ENCODE peak calls at places on chromosomes 11 and 22, in four cellular contexts. K, R, X and M are unnamed samples.

GRCh38 chr11:62602141-62603071 is 741 bp upstream of the MTA2 start:
- DNase-seq in R (peak), X (peak), K (peak), M (peak)

GRCh38 chr22:48894064-48894671 is 933.5 kb downstream of the BRD1 start:
- DNase-seq in R (no peak), X (no peak), K (no peak), M (no peak)

GRCh38 chr11:73889019-73889418 is 12.2 kb downstream of the PAAF1 start:
- DNase-seq in X (no peak), K (no peak), R (no peak), M (no peak)

GRCh38 chr11:82733444-82734119 is at the start of gene FAM181B:
- DNase-seq in X (peak), R (peak), K (peak), M (no peak)

GRCh38 chr11:100625041-100625440 is 62.0 kb upstream of the ARHGAP42 start:
- DNase-seq in X (peak), K (no peak), R (no peak), M (no peak)

GRCh38 chr22:41517172-41518047 is 26.9 kb downstream of the POLR3H start:
- DNase-seq in X (peak), K (peak), R (peak), M (peak)

GRCh38 chr11:76151561-76152085 is 54.7 kb downstream of the WNT11 start:
- DNase-seq in X (no peak), R (no peak), K (peak), M (no peak)

GRCh38 chr11:71218789-71219499 is 33.4 kb downstream of the SHANK2 start:
- DNase-seq in X (no peak), K (no peak), R (no peak), M (no peak)

GRCh38 chr22:37427128-37427710 is at the start of gene ELFN2:
- DNase-seq in R (peak), X (peak), K (no peak), M (no peak)

GRCh38 chr11:31702966-31703365 is 108.2 kb downstream of the PAX6 start:
- DNase-seq in K (no peak), X (no peak), R (no peak), M (peak)

GRCh38 chr11:103623933-103624332 is 412.5 kb upstream of the DDI1 start:
- DNase-seq in X (no peak), R (no peak), K (no peak), M (no peak)

GRCh38 chr11:24421766-24422165 is 75.1 kb upstream of the LUZP2 start:
- DNase-seq in K (no peak), R (no peak), X (no peak), M (no peak)

GRCh38 chr22:38638216-38638615 is 18.0 kb downstream of the FAM227A start:
- DNase-seq in R (no peak), K (no peak), X (no peak), M (no peak)

GRCh38 chr11:75161506-75161905 is 10.6 kb downstream of the SLCO2B1 start:
- DNase-seq in R (no peak), K (no peak), X (no peak), M (no peak)

GRCh38 chr11:95453616-95454118 is 222.7 kb upstream of the SESN3 start:
- DNase-seq in R (peak), X (no peak), K (no peak), M (no peak)

GRCh38 chr11:85724750-85725465 is 38.9 kb upstream of the CCDC89 start:
- DNase-seq in X (no peak), K (no peak), R (no peak), M (no peak)

GRCh38 chr22:17314472-17314871 is 54.8 kb upstream of the CECR2 start:
- DNase-seq in K (no peak), R (no peak), X (no peak), M (no peak)

GRCh38 chr11:34594603-34595002 is 26.3 kb upstream of the EHF start:
- DNase-seq in K (no peak), R (no peak), X (no peak), M (no peak)

GRCh38 chr11:65865550-65866172 is 5.4 kb downstream of the MUS81 start:
- DNase-seq in R (no peak), X (no peak), K (no peak), M (no peak)

DNA sequence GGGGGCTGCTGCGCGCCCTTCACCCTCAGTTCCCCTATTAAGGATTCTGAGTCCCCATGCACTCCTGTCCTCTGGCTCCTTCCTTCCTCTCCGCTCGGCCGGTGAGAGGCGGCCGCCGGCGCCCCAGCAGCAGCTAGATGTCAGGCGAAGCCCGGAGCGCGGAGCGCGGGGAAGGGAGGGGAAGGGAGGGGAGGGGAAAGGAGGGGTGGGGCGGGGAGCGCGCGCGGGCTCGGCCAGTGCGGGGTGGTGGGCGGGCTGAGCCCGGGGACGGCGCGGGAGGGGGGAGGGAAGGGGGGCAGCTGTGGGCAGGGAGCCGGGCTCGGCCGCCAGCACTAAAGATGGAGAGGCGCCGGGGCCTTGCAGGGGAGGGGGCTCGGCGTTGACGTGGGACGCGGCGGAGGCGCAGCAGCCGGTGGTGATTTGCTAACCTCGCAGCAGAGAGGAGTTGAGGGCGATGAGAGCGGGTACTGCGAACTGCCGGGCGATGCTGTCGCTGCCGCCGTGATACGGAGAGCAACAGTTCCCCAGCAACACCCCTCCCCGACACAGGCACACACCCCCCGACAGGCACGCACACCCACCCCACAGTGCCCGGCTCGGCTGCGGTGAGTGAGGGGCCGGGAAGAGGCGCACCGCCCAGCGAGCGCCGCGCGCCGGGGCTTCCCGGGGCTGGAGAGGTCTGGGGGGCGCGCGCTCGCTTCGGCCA is at the start of gene ZBTB16:
- DNase-seq in X (peak), R (no peak), K (peak), M (no peak)
- TF ChIP-seq CTCF in X (no peak), R (no peak), K (peak), M (no peak)

DNA sequence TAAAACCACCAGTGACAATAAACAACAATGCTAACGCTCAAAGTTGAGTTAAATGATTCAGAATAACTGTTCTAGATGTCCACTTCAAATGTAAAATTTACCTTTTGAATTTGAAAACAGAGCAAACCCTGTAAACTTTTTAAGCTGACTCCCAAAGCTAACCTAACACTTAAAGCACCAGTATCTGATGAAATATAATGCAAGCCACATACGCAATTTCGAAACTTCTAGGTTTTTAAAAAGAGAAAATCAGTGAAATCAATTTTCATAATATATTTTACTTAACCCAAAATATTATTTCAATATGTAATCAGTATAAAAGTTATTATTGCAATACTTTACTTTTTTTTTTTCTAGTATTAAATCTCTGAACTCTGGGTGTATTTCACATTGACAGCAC is 71.3 kb downstream of the PLEKHA7 start:
- DNase-seq in R (no peak), X (no peak), K (no peak), M (no peak)
- TF ChIP-seq CTCF in R (no peak), X (no peak), K (no peak), M (no peak)

GRCh38 chr11:111762981-111763643 is 3.1 kb downstream of the PPP2R1B start:
- DNase-seq in R (no peak), X (no peak), K (no peak), M (no peak)
- TF ChIP-seq CTCF in R (no peak), X (no peak), K (no peak), M (no peak)

GRCh38 chr11:3022300-3022967 is 30.3 kb upstream of the NAP1L4 start:
- DNase-seq in X (no peak), K (no peak), R (no peak), M (peak)

GRCh38 chr11:3020011-3020410 is 27.9 kb upstream of the NAP1L4 start:
- DNase-seq in K (no peak), R (no peak), X (no peak), M (no peak)

GRCh38 chr11:3022982-3023381 is 30.9 kb upstream of the NAP1L4 start:
- DNase-seq in R (no peak), X (no peak), K (no peak), M (peak)

GRCh38 chr11:3016861-3017260 is 24.7 kb upstream of the NAP1L4 start:
- DNase-seq in X (no peak), K (no peak), R (no peak), M (no peak)

DNA sequence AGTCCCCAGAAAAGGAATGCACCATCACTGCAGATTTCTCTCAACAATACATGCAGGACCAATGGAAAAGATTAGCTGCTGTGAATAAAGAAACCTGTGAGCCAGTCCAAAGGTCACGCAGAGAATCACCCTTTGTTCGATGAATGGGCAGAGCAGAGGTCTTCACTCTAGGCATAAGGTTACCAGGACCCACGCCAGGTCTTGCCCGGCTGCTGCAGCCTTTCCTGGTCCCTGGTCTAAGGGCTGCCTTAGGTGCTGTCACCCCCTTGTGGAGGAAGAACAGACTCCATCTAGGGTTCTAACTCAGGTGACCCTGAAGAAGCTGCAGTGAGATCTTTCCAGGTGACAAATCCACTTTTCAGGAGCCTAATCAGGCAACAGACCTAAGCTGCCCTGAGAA is 29.0 kb upstream of the NAP1L4 start:
- DNase-seq in K (peak), X (peak), R (peak), M (peak)
- TF ChIP-seq CTCF in K (peak), X (peak), R (peak), M (peak)

GRCh38 chr22:22878801-22879674 is 8.6 kb upstream of the IGLL5 start:
- DNase-seq in X (no peak), K (no peak), R (no peak), M (no peak)

GRCh38 chr22:22878211-22878570 is 9.4 kb upstream of the IGLL5 start:
- DNase-seq in R (no peak), X (no peak), K (no peak), M (no peak)

GRCh38 chr22:22880645-22881044 is 7.0 kb upstream of the IGLL5 start:
- DNase-seq in X (no peak), R (no peak), K (no peak), M (no peak)

GRCh38 chr22:22881116-22882032 is 6.2 kb upstream of the IGLL5 start:
- DNase-seq in R (no peak), K (no peak), X (no peak), M (no peak)

DNA sequence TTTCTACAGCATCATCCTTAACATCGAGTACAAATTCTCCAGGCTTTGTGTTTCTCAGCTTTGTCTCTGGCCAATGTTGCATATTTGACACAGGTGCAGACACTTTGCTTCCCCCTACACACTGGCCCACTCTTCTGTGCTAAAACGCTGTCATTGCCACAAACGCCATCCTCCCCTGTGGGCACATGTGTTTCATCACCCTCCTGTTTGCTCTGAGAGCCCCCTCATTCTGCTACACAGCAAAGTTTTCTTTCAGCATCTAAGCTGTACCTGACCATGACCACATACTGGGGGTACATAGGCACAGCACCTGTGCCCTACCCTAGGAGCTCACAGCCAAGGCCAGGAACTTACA is 8.0 kb upstream of the IGLL5 start:
- DNase-seq in K (no peak), X (no peak), R (no peak), M (no peak)
- TF ChIP-seq CTCF in K (no peak), X (no peak), R (no peak), M (no peak)

GRCh38 chr22:25050566-25050965 is 98.0 kb downstream of the KIAA1671 start:
- DNase-seq in X (no peak), K (no peak), R (no peak), M (no peak)

GRCh38 chr22:25051983-25052710 is 99.6 kb downstream of the KIAA1671 start:
- DNase-seq in K (peak), R (no peak), X (no peak), M (no peak)

GRCh38 chr22:25049770-25050169 is 97.3 kb downstream of the KIAA1671 start:
- DNase-seq in X (no peak), K (no peak), R (no peak), M (no peak)

GRCh38 chr22:25048659-25049657 is 96.4 kb downstream of the KIAA1671 start:
- DNase-seq in R (peak), K (peak), X (peak), M (no peak)

GRCh38 chr22:25051073-25051472 is 98.6 kb downstream of the KIAA1671 start:
- DNase-seq in K (no peak), R (no peak), X (no peak), M (no peak)
- TF ChIP-seq CTCF in K (peak), R (peak), X (peak), M (peak)

GRCh38 chr11:109993786-109994185 is 99.4 kb upstream of the ZC3H12C start:
- DNase-seq in X (no peak), K (no peak), R (no peak), M (no peak)

GRCh38 chr11:110000045-110000502 is 93.1 kb upstream of the ZC3H12C start:
- DNase-seq in R (no peak), K (no peak), X (no peak), M (peak)

GRCh38 chr11:109998921-109999320 is 94.3 kb upstream of the ZC3H12C start:
- DNase-seq in K (no peak), R (no peak), X (no peak), M (no peak)

GRCh38 chr11:109996060-109996459 is 97.1 kb upstream of the ZC3H12C start:
- DNase-seq in R (no peak), X (no peak), K (no peak), M (no peak)

GRCh38 chr11:109994896-109995295 is 98.3 kb upstream of the ZC3H12C start:
- DNase-seq in R (no peak), X (no peak), K (no peak), M (no peak)
- TF ChIP-seq CTCF in R (no peak), X (no peak), K (no peak), M (no peak)